ENCODE peak calls at places on chromosomes 6 and 20, in ten cellular contexts. Q is astrocyte of the spinal cord; R is IMR-90; Y is HL-60; F is H1; V is colonic mucosa; S is CD8-positive, alpha-beta T cell; Z is AG04450; P is epithelial cell of esophagus; L is BJ. M is an unnamed sample.
A peak's percentile ranks its signal among the peaks of the same experiment; 100 is the strongest.

GRCh38 chr6:41371461-41371991 is 36.1 kb downstream of the NCR2 start:
- DNase-seq in Y (peak; percentile 15), F (no peak), S (no peak), R (peak; percentile 42), L (no peak), Z (peak; percentile 6), V (peak; percentile 49), Q (peak; percentile 49), P (peak; percentile 7), M (no peak)

GRCh38 chr6:33249732-33250625 is 21.7 kb downstream of the VPS52 start:
- DNase-seq in F (no peak), V (peak; percentile 32), Z (no peak), S (no peak), L (peak; percentile 75), Q (peak; percentile 76), P (peak; percentile 94), R (peak; percentile 88), Y (no peak), M (peak; percentile 36)

GRCh38 chr6:93412452-93412851 is 6.9 kb downstream of the EPHA7 start:
- DNase-seq in R (no peak), Q (no peak), Y (no peak), Z (no peak), L (no peak), F (no peak), S (no peak), P (no peak), V (no peak), M (no peak)

GRCh38 chr6:7910298-7910653 is 312 bp downstream of the TXNDC5 start:
- DNase-seq in Z (no peak), P (no peak), S (no peak), F (no peak), V (no peak), R (no peak), Y (peak; percentile 36), Q (peak; percentile 12), L (no peak), M (no peak)

GRCh38 chr6:108888052-108888451 is 39.8 kb downstream of the ARMC2 start:
- DNase-seq in P (no peak), R (peak; percentile 5), Q (no peak), V (no peak), Z (no peak), S (no peak), F (no peak), Y (no peak), L (no peak), M (no peak)

GRCh38 chr20:58839474-58839874 is 11.2 kb downstream of the GNAS-AS1 start:
- DNase-seq in Y (peak; percentile 38), Z (no peak), F (no peak), S (peak; percentile 46), P (no peak), R (peak; percentile 24), V (no peak), L (no peak), Q (peak; percentile 26), M (no peak)

GRCh38 chr6:142878407-142878806 is 66.6 kb downstream of the HIVEP2 start:
- DNase-seq in Y (no peak), R (no peak), Q (no peak), F (no peak), V (no peak), L (no peak), S (no peak), P (no peak), Z (no peak), M (no peak)

GRCh38 chr6:145247677-145248419 is 487.5 kb downstream of the EPM2A start:
- DNase-seq in Y (peak; percentile 46), P (peak; percentile 96), L (peak; percentile 30), F (peak; percentile 7), S (no peak), Z (peak; percentile 88), R (peak; percentile 98), Q (peak; percentile 95), V (no peak), M (peak; percentile 88)

GRCh38 chr6:129340983-129341382 is 369.0 kb downstream of the ARHGAP18 start:
- DNase-seq in F (no peak), Z (peak; percentile 73), R (peak; percentile 96), V (no peak), S (no peak), Q (peak; percentile 91), P (peak; percentile 73), Y (no peak), L (peak; percentile 76), M (no peak)

GRCh38 chr6:27019651-27020552 is 227.6 kb upstream of the PRSS16 start:
- DNase-seq in R (peak; percentile 93), S (peak; percentile 20), F (peak; percentile 90), Q (peak; percentile 88), Z (peak; percentile 81), Y (peak; percentile 63), V (peak; percentile 86), L (peak; percentile 64), P (peak; percentile 88), M (peak; percentile 69)

GRCh38 chr6:74573613-74574012 is 632.2 kb downstream of the COL12A1 start:
- DNase-seq in Q (no peak), Z (no peak), P (no peak), S (no peak), F (no peak), L (no peak), V (no peak), R (no peak), Y (no peak), M (no peak)

GRCh38 chr6:74570044-74570443 is 635.8 kb downstream of the COL12A1 start:
- DNase-seq in Y (no peak), R (no peak), V (no peak), L (no peak), P (no peak), Q (no peak), F (no peak), Z (no peak), S (no peak), M (no peak)

GRCh38 chr6:74578339-74578738 is 627.5 kb downstream of the COL12A1 start:
- DNase-seq in Q (peak; percentile 84), F (no peak), Y (no peak), Z (peak; percentile 58), V (no peak), R (peak; percentile 89), S (no peak), P (no peak), L (peak; percentile 77), M (peak; percentile 65)

GRCh38 chr6:74577619-74578018 is 628.2 kb downstream of the COL12A1 start:
- DNase-seq in Q (no peak), S (no peak), R (no peak), F (no peak), V (no peak), Z (no peak), P (no peak), L (no peak), Y (no peak), M (no peak)

GRCh38 chr6:74574794-74575193 is 631.1 kb downstream of the COL12A1 start:
- DNase-seq in V (no peak), R (peak; percentile 58), Q (peak; percentile 38), P (peak; percentile 19), F (no peak), Y (no peak), S (no peak), L (no peak), Z (no peak), M (no peak)
- TF ChIP-seq CTCF in V (peak; percentile 37), R (peak; percentile 56), Q (peak; percentile 66), P (peak; percentile 25), F (peak; percentile 54), Y (peak; percentile 18), S (no peak), L (peak; percentile 50), Z (peak; percentile 67), M (peak; percentile 66)

GRCh38 chr20:49614338-49615050 is 46.6 kb upstream of the PTGIS start:
- DNase-seq in P (no peak), F (no peak), Q (no peak), S (no peak), V (no peak), L (no peak), Z (no peak), R (no peak), Y (no peak), M (no peak)

GRCh38 chr20:49607568-49607967 is 39.6 kb upstream of the PTGIS start:
- DNase-seq in P (no peak), Q (no peak), V (no peak), Z (no peak), Y (no peak), L (no peak), R (no peak), F (no peak), S (no peak), M (no peak)

GRCh38 chr20:49612127-49612738 is 44.3 kb upstream of the PTGIS start:
- DNase-seq in V (peak; percentile 42), P (no peak), R (no peak), Z (no peak), S (no peak), F (no peak), L (no peak), Q (no peak), Y (no peak), M (no peak)

GRCh38 chr20:49608752-49609670 is 41.1 kb upstream of the PTGIS start:
- DNase-seq in L (no peak), Z (no peak), R (no peak), Y (peak; percentile 68), P (peak; percentile 58), V (peak; percentile 58), F (peak; percentile 49), S (peak; percentile 77), Q (no peak), M (no peak)

GRCh38 chr20:49610701-49611538 is 43.0 kb upstream of the PTGIS start:
- DNase-seq in Q (peak; percentile 31), L (no peak), Z (no peak), S (peak; percentile 73), P (peak; percentile 55), V (peak; percentile 85), F (peak; percentile 73), R (no peak), Y (peak; percentile 82), M (no peak)
- H3K4me3 ChIP-seq in Q (peak overlapping the region; percentile 18), L (peak overlapping the region; percentile 6), Z (peak overlapping the region; percentile 29), S (no peak overlapping the region), P (no peak overlapping the region), V (no peak overlapping the region), F (peak overlapping the region; percentile 52), R (no peak overlapping the region), Y (peak overlapping the region; percentile 24), M (peak overlapping the region; percentile 34)

GRCh38 chr20:4780245-4780644 is 58.5 kb downstream of the PRND start:
- DNase-seq in Z (no peak), Y (no peak), S (no peak), F (no peak), L (no peak), Q (no peak), R (no peak), V (no peak), P (no peak), M (no peak)
- TF ChIP-seq CTCF in Z (peak; percentile 11), Y (no peak), S (no peak), F (peak; percentile 59), L (no peak), Q (no peak), R (no peak), V (no peak), P (no peak), M (no peak)

DNA sequence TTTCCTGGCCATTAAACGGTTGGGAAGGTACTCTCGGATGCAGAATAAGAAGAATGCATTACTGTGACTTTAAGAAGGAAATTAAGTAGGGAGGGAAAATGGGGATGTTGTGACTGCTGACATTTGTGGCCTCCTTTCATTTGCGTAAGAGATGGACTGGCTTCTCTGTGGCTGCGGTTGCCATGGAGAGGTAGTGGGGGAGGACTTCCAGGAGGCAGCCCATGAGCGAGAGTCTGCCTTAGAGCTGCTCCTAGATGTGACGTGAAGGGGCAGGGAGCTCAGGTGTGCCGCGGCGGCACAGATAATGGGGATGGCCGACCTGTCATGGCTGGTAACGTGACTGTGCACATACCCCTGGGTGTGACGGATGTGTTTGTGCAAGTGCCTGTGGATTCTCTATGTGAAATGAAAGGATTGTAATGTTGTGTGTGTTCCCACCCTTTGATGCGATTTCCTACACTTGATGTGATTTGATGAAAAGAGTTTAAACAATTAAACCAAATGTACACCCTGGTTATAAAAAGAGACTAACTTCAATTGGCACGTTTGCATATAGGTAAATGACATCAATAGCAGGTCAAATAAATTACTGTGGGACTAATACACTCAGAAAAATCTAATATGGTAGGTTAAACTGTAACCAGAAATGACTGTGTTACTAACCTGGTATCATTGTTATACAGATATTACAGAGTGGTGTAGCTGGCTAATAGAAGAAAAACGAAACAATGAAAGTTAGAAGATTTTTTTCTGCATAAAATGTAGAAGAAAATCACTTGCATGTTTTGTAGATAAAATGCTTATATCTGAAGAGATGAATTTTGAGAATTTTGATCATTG is 48.9 kb downstream of the HIVEP1 start:
- DNase-seq in Y (peak; percentile 97), Q (peak; percentile 76), R (peak; percentile 51), F (peak; percentile 46), S (peak; percentile 79), V (peak; percentile 42), Z (no peak), L (no peak), P (peak; percentile 90), M (no peak)
- H3K4me3 ChIP-seq in Y (peak overlapping the region; percentile 29), Q (peak overlapping the region; percentile 17), R (no peak overlapping the region), F (peak overlapping the region; percentile 29), S (peak overlapping the region; percentile 3), V (no peak overlapping the region), Z (no peak overlapping the region), L (no peak overlapping the region), P (peak overlapping the region; percentile 31), M (no peak overlapping the region)